ENCODE peak calls at places on chromosomes 2 and 18, in six cellular contexts. R is K562, U is GM12878, Y is HepG2, L is SK-N-SH, A is H1. K is an unnamed sample.
A peak's percentile ranks its signal among the peaks of the same experiment; 100 is the strongest.

GRCh38 chr2:170848587-170848986 is 31.9 kb downstream of the GAD1 start:
- DNase-seq in U (no peak), R (no peak), A (no peak), Y (no peak), L (no peak), K (no peak)

GRCh38 chr2:20446280-20446916 is 476 bp upstream of the RHOB start:
- DNase-seq in R (no peak), L (no peak), Y (no peak), U (no peak), A (no peak), K (no peak)

GRCh38 chr2:156803243-156803642 is 367.1 kb downstream of the GPD2 start:
- DNase-seq in R (no peak), Y (no peak), U (no peak), L (no peak), A (no peak), K (no peak)

GRCh38 chr2:238021327-238021726 is 39.5 kb upstream of the SCLY start:
- DNase-seq in U (no peak), L (no peak), Y (no peak), A (no peak), R (no peak), K (no peak)

GRCh38 chr18:49247786-49248185 is 212.7 kb downstream of the DYM start:
- DNase-seq in U (no peak), L (no peak), A (no peak), Y (no peak), R (no peak), K (peak; percentile 2)

GRCh38 chr2:66440011-66440542 is 5.2 kb downstream of the MEIS1 start:
- DNase-seq in L (no peak), Y (no peak), A (no peak), R (no peak), U (no peak), K (no peak)

GRCh38 chr2:46634905-46635304 is 155.5 kb downstream of the TMEM247 start:
- DNase-seq in A (no peak), U (no peak), L (no peak), Y (no peak), R (no peak), K (no peak)

GRCh38 chr18:21632393-21632792 is 20.3 kb downstream of the SNRPD1 start:
- DNase-seq in A (no peak), U (no peak), L (no peak), Y (no peak), R (no peak), K (no peak)

GRCh38 chr2:202822411-202822810 is 49.2 kb downstream of the ICA1L start:
- DNase-seq in Y (no peak), A (no peak), L (no peak), R (no peak), U (no peak), K (no peak)

GRCh38 chr2:86033751-86034680 is 71.7 kb downstream of the POLR1A start:
- DNase-seq in A (no peak), R (no peak), L (no peak), Y (no peak), U (no peak), K (no peak)

GRCh38 chr2:121768143-121768755 is 12.8 kb downstream of the TSN start:
- DNase-seq in U (no peak), L (no peak), A (no peak), Y (no peak), R (no peak), K (no peak)

GRCh38 chr2:141517180-141517851 is 613.5 kb downstream of the LRP1B start:
- DNase-seq in R (no peak), L (no peak), U (no peak), Y (no peak), A (no peak), K (peak; percentile 67)

GRCh38 chr2:159508140-159508539 is 108.2 kb downstream of the BAZ2B start:
- DNase-seq in U (no peak), L (no peak), A (no peak), R (no peak), Y (no peak), K (no peak)

GRCh38 chr2:191272064-191272463 is 26.9 kb downstream of the MYO1B start:
- DNase-seq in L (no peak), Y (no peak), R (no peak), U (no peak), A (no peak), K (no peak)

GRCh38 chr2:125535089-125535488 is 1120.9 kb upstream of the GYPC start:
- DNase-seq in A (no peak), R (no peak), Y (no peak), U (no peak), L (no peak), K (no peak)

GRCh38 chr2:30366199-30366691 is 80.8 kb upstream of the LCLAT1 start:
- DNase-seq in Y (no peak), U (no peak), L (no peak), A (no peak), R (no peak), K (no peak)

GRCh38 chr2:42385225-42385624 is 24.2 kb upstream of the COX7A2L start:
- DNase-seq in U (no peak), L (no peak), R (no peak), A (no peak), Y (peak; percentile 58), K (no peak)

GRCh38 chr2:74391209-74391579 is 11.1 kb upstream of the DCTN1 start:
- DNase-seq in U (no peak), A (no peak), L (no peak), Y (no peak), R (peak; percentile 52), K (peak; percentile 49)

GRCh38 chr18:35454803-35455202 is 43.0 kb downstream of the INO80C start:
- DNase-seq in L (no peak), R (no peak), A (no peak), U (no peak), Y (no peak), K (no peak)

GRCh38 chr2:239035361-239035814 is 187.5 kb downstream of the TWIST2 start:
- DNase-seq in U (no peak), L (peak; percentile 98), R (peak; percentile 89), A (no peak), Y (no peak), K (no peak)

GRCh38 chr2:43136862-43137261 is 89.5 kb downstream of the ZFP36L2 start:
- DNase-seq in U (no peak), A (no peak), L (peak; percentile 32), R (no peak), Y (no peak), K (no peak)

DNA sequence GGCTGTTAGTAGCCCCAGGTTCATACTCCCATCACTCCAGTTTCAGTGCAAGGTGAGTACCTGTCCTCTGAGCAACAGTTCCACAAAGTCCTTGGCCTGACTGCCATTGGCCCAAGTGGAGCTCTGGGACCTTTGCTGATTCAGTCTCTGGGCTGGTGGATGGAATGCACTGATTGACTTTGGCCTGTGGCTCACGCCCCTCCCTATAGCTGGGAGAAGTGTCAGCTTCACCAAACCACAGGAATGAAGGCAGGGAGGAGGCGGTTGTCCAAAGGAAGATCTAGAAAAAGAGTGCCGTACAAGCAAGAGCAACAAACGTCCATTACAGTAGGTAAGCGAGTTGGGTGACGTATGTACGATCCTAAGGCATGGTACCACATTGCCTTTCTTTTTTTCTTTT is 34.0 kb downstream of the QPCT start:
- DNase-seq in U (no peak), A (no peak), L (no peak), Y (peak; percentile 43), R (no peak), K (no peak)
- TF ChIP-seq CHD2 in U (no peak), A (no peak), L (no peak), Y (no peak), R (no peak), K (no peak)

DNA sequence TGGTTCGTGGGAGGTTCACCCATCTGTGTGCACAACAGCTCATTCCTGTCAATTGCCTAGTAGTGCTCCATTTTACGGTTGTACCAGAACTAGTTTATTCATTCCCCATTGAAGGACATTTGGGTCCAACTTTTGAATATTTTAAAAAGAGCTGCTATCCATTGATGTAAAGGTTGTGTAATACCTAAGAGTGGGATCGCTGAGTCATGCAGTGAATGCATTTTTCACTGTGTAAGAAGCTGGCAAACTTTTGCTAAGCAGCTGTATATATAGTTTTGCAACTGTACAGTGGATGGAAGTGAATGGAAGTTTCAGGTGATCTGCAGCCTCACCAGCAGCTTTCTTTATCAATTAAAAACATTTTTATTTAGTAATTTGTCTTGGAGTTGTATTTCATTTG is 104.5 kb downstream of the DCDC2C start:
- DNase-seq in U (no peak), L (no peak), A (no peak), Y (peak; percentile 12), R (no peak), K (peak; percentile 62)
- TF ChIP-seq MAX in U (no peak), L (no peak), A (no peak), Y (no peak), R (no peak), K (no peak)

DNA sequence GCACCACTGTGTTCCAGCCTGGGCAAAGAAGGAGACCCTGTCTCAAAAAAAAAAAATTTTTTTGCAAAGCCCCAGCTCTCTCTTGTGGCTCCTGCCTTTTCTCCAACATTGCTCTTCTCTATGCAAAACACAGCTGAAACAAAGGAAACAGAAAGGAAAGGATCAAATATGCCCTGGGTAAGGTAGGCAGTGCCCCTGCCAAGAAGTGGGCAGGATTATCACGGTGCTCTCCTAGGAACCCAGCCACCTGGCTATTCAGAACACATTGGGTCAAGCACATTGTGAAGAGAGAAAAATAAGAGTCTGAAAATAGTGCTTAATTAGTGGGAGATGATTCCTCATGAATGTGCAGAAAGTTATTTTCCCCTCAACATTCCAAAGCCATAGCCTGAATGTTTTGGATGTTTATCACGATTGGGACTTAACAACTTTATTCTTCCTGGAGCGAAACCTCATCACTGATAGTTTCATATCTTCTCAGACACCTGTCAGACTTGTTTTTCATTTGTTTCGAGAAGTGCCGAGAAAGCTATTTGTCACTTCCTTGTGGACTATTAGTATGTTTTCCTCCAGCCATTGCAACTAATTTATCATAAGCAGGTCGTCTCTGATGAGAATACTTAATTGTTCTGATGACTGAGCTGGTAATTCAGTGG is 42.7 kb upstream of the RPL31 start:
- DNase-seq in Y (no peak), R (no peak), A (no peak), L (no peak), U (no peak), K (no peak)
- TF ChIP-seq CHD2 in Y (no peak), R (no peak), A (no peak), L (no peak), U (no peak), K (no peak)

GRCh38 chr2:113877651-113878594 is 12.0 kb upstream of the ACTR3 start:
- DNase-seq in L (peak; percentile 19), Y (peak; percentile 76), A (no peak), U (no peak), R (peak; percentile 53), K (peak; percentile 40)

GRCh38 chr2:113876503-113877387 is 13.1 kb upstream of the ACTR3 start:
- DNase-seq in A (no peak), Y (peak; percentile 98), R (no peak), U (no peak), L (no peak), K (no peak)

GRCh38 chr2:113879457-113879856 is 10.4 kb upstream of the ACTR3 start:
- DNase-seq in Y (no peak), R (no peak), A (no peak), L (no peak), U (no peak), K (no peak)

GRCh38 chr2:113873867-113874266 is 16.0 kb upstream of the ACTR3 start:
- DNase-seq in U (no peak), A (no peak), R (no peak), L (no peak), Y (no peak), K (no peak)

DNA sequence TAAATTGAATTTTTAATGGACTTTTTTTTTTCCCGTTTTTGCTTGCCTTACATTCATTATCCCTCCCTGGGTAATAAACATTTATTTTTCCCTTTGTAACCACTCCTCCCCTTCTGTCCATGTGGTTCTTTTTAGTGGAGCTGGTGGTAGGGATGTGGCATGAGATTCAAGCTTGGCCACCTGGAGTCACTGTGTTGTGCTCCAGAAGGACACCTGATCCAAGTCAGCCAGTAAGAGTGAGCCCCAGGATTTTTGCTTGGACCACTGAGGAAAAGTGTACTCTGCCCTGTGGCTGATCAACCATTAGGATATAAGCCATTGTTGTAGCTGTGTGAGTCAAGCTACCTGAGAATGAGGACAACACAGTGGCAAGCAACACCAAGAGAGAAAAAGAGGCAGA is 11.1 kb upstream of the ACTR3 start:
- DNase-seq in R (no peak), U (no peak), A (no peak), Y (no peak), L (peak; percentile 17), K (no peak)
- TF ChIP-seq MAX in R (no peak), U (no peak), A (no peak), Y (no peak), L (no peak), K (no peak)

K was measured in A549.